ENCODE peak calls at places on chromosomes 2 and 18, in ten cellular contexts. One of them, this sample, is unnamed. For H3K4me1, the result is how much of the 10 kb centered on the place peaks cover.

GRCh38 chr2:117085256-117085655 is 729.2 kb upstream of the DDX18 start:
- DNase-seq in cardiac muscle cell: no peak
- DNase-seq in heart right ventricle: no peak
- DNase-seq in IMR-90: no peak
- DNase-seq in ovary: no peak
- DNase-seq in HepG2: no peak
- DNase-seq in effector memory CD4-positive, alpha-beta T cell: no peak
- DNase-seq in lung: no peak
- DNase-seq in aorta: no peak
- DNase-seq in fibroblast of lung: no peak
- DNase-seq in this sample: no peak

GRCh38 chr2:237697586-237698337 is 70.4 kb downstream of the LRRFIP1 start:
- DNase-seq in cardiac muscle cell: peak
- DNase-seq in heart right ventricle: no peak
- DNase-seq in IMR-90: no peak
- DNase-seq in ovary: no peak
- DNase-seq in HepG2: no peak
- DNase-seq in effector memory CD4-positive, alpha-beta T cell: no peak
- DNase-seq in lung: no peak
- DNase-seq in aorta: no peak
- DNase-seq in fibroblast of lung: no peak
- DNase-seq in this sample: no peak

GRCh38 chr2:19901458-19902271 is at the start of gene TTC32:
- DNase-seq in cardiac muscle cell: peak
- DNase-seq in heart right ventricle: peak
- DNase-seq in IMR-90: peak
- DNase-seq in ovary: peak
- DNase-seq in HepG2: peak
- DNase-seq in effector memory CD4-positive, alpha-beta T cell: peak
- DNase-seq in lung: peak
- DNase-seq in aorta: peak
- DNase-seq in fibroblast of lung: peak
- DNase-seq in this sample: peak

GRCh38 chr2:19120941-19121750 is 237.3 kb downstream of the OSR1 start:
- DNase-seq in cardiac muscle cell: peak
- DNase-seq in heart right ventricle: no peak
- DNase-seq in IMR-90: peak
- DNase-seq in ovary: no peak
- DNase-seq in HepG2: peak
- DNase-seq in effector memory CD4-positive, alpha-beta T cell: no peak
- DNase-seq in lung: no peak
- DNase-seq in aorta: no peak
- DNase-seq in fibroblast of lung: peak
- DNase-seq in this sample: no peak

GRCh38 chr2:105924932-105925331 is 180.2 kb downstream of the NCK2 start:
- DNase-seq in cardiac muscle cell: no peak
- DNase-seq in heart right ventricle: no peak
- DNase-seq in IMR-90: no peak
- DNase-seq in ovary: no peak
- DNase-seq in HepG2: peak
- DNase-seq in effector memory CD4-positive, alpha-beta T cell: no peak
- DNase-seq in lung: no peak
- DNase-seq in aorta: no peak
- DNase-seq in fibroblast of lung: no peak
- DNase-seq in this sample: no peak

GRCh38 chr2:100924122-100924519 is 78.0 kb upstream of the RPL31 start:
- DNase-seq in cardiac muscle cell: peak
- DNase-seq in heart right ventricle: no peak
- DNase-seq in IMR-90: no peak
- DNase-seq in ovary: no peak
- DNase-seq in HepG2: no peak
- DNase-seq in effector memory CD4-positive, alpha-beta T cell: no peak
- DNase-seq in lung: no peak
- DNase-seq in aorta: no peak
- DNase-seq in fibroblast of lung: no peak
- DNase-seq in this sample: no peak

GRCh38 chr2:23423873-23424680 is 39.1 kb downstream of the KLHL29 start:
- DNase-seq in cardiac muscle cell: no peak
- DNase-seq in heart right ventricle: no peak
- DNase-seq in IMR-90: no peak
- DNase-seq in ovary: no peak
- DNase-seq in HepG2: no peak
- DNase-seq in effector memory CD4-positive, alpha-beta T cell: no peak
- DNase-seq in lung: no peak
- DNase-seq in aorta: no peak
- DNase-seq in fibroblast of lung: no peak
- DNase-seq in this sample: no peak

GRCh38 chr18:2920027-2920426 is 73.2 kb downstream of the EMILIN2 start:
- DNase-seq in cardiac muscle cell: no peak
- DNase-seq in heart right ventricle: no peak
- DNase-seq in IMR-90: no peak
- DNase-seq in ovary: no peak
- DNase-seq in HepG2: no peak
- DNase-seq in effector memory CD4-positive, alpha-beta T cell: no peak
- DNase-seq in lung: no peak
- DNase-seq in aorta: no peak
- DNase-seq in fibroblast of lung: no peak
- DNase-seq in this sample: no peak

GRCh38 chr2:32009479-32010256 is 1.1 kb downstream of the MEMO1 start:
- DNase-seq in cardiac muscle cell: peak
- DNase-seq in heart right ventricle: peak
- DNase-seq in IMR-90: no peak
- DNase-seq in ovary: peak
- DNase-seq in HepG2: no peak
- DNase-seq in effector memory CD4-positive, alpha-beta T cell: peak
- DNase-seq in lung: peak
- DNase-seq in aorta: peak
- DNase-seq in fibroblast of lung: peak
- DNase-seq in this sample: no peak

GRCh38 chr2:126884861-126885481 is 13.7 kb upstream of the TEX51 start:
- DNase-seq in cardiac muscle cell: no peak
- DNase-seq in heart right ventricle: no peak
- DNase-seq in IMR-90: no peak
- DNase-seq in ovary: no peak
- DNase-seq in HepG2: no peak
- DNase-seq in effector memory CD4-positive, alpha-beta T cell: no peak
- DNase-seq in lung: no peak
- DNase-seq in aorta: no peak
- DNase-seq in fibroblast of lung: no peak
- DNase-seq in this sample: no peak

GRCh38 chr2:20205915-20206524 is 18.9 kb downstream of the SDC1 start:
- DNase-seq in cardiac muscle cell: no peak
- DNase-seq in heart right ventricle: no peak
- DNase-seq in IMR-90: no peak
- DNase-seq in ovary: no peak
- DNase-seq in HepG2: no peak
- DNase-seq in effector memory CD4-positive, alpha-beta T cell: no peak
- DNase-seq in lung: peak
- DNase-seq in aorta: no peak
- DNase-seq in fibroblast of lung: no peak
- DNase-seq in this sample: no peak

GRCh38 chr18:42931501-42931900 is 184.0 kb downstream of the RIT2 start:
- DNase-seq in cardiac muscle cell: peak
- DNase-seq in heart right ventricle: no peak
- DNase-seq in IMR-90: peak
- DNase-seq in ovary: no peak
- DNase-seq in HepG2: no peak
- DNase-seq in effector memory CD4-positive, alpha-beta T cell: no peak
- DNase-seq in lung: no peak
- DNase-seq in aorta: no peak
- DNase-seq in fibroblast of lung: peak
- DNase-seq in this sample: no peak

GRCh38 chr2:231189571-231190495 is 8.6 kb upstream of the ARMC9 start:
- DNase-seq in cardiac muscle cell: peak
- DNase-seq in heart right ventricle: peak
- DNase-seq in IMR-90: no peak
- DNase-seq in ovary: peak
- DNase-seq in HepG2: no peak
- DNase-seq in effector memory CD4-positive, alpha-beta T cell: no peak
- DNase-seq in lung: peak
- DNase-seq in aorta: peak
- DNase-seq in fibroblast of lung: peak
- DNase-seq in this sample: no peak

GRCh38 chr2:110807520-110807919 is 75.1 kb downstream of the ACOXL start:
- DNase-seq in cardiac muscle cell: peak
- DNase-seq in heart right ventricle: no peak
- DNase-seq in IMR-90: peak
- DNase-seq in ovary: no peak
- DNase-seq in HepG2: no peak
- DNase-seq in effector memory CD4-positive, alpha-beta T cell: no peak
- DNase-seq in lung: no peak
- DNase-seq in aorta: no peak
- DNase-seq in fibroblast of lung: peak
- DNase-seq in this sample: no peak

GRCh38 chr2:160199053-160199452 is 1.0 kb downstream of the ITGB6 start:
- DNase-seq in cardiac muscle cell: no peak
- DNase-seq in heart right ventricle: no peak
- DNase-seq in IMR-90: no peak
- DNase-seq in ovary: no peak
- DNase-seq in HepG2: no peak
- DNase-seq in effector memory CD4-positive, alpha-beta T cell: no peak
- DNase-seq in lung: no peak
- DNase-seq in aorta: no peak
- DNase-seq in fibroblast of lung: no peak
- DNase-seq in this sample: no peak

GRCh38 chr2:160203007-160203406 is 2.9 kb upstream of the ITGB6 start:
- DNase-seq in cardiac muscle cell: no peak
- DNase-seq in heart right ventricle: no peak
- DNase-seq in IMR-90: no peak
- DNase-seq in ovary: no peak
- DNase-seq in HepG2: no peak
- DNase-seq in effector memory CD4-positive, alpha-beta T cell: no peak
- DNase-seq in lung: no peak
- DNase-seq in aorta: no peak
- DNase-seq in fibroblast of lung: no peak
- DNase-seq in this sample: no peak

GRCh38 chr2:160201849-160202539 is 1.9 kb upstream of the ITGB6 start:
- DNase-seq in cardiac muscle cell: no peak
- DNase-seq in heart right ventricle: no peak
- DNase-seq in IMR-90: no peak
- DNase-seq in ovary: no peak
- DNase-seq in HepG2: no peak
- DNase-seq in effector memory CD4-positive, alpha-beta T cell: no peak
- DNase-seq in lung: no peak
- DNase-seq in aorta: no peak
- DNase-seq in fibroblast of lung: no peak
- DNase-seq in this sample: no peak

GRCh38 chr2:160199683-160200389 is at the start of gene ITGB6:
- DNase-seq in cardiac muscle cell: no peak
- DNase-seq in heart right ventricle: no peak
- DNase-seq in IMR-90: no peak
- DNase-seq in ovary: no peak
- DNase-seq in HepG2: no peak
- DNase-seq in effector memory CD4-positive, alpha-beta T cell: no peak
- DNase-seq in lung: no peak
- DNase-seq in aorta: no peak
- DNase-seq in fibroblast of lung: no peak
- DNase-seq in this sample: no peak

GRCh38 chr2:160200921-160201320 is 849 bp upstream of the ITGB6 start:
- DNase-seq in cardiac muscle cell: no peak
- DNase-seq in heart right ventricle: no peak
- DNase-seq in IMR-90: no peak
- DNase-seq in ovary: no peak
- DNase-seq in HepG2: no peak
- DNase-seq in effector memory CD4-positive, alpha-beta T cell: no peak
- DNase-seq in lung: no peak
- DNase-seq in aorta: no peak
- DNase-seq in fibroblast of lung: no peak
- DNase-seq in this sample: no peak
- H3K4me1 ChIP-seq in cardiac muscle cell: under half
- H3K4me1 ChIP-seq in heart right ventricle: under half
- H3K4me1 ChIP-seq in IMR-90: under half
- H3K4me1 ChIP-seq in ovary: under half
- H3K4me1 ChIP-seq in HepG2: under half
- H3K4me1 ChIP-seq in effector memory CD4-positive, alpha-beta T cell: under half
- H3K4me1 ChIP-seq in lung: under half
- H3K4me1 ChIP-seq in aorta: under half
- H3K4me1 ChIP-seq in fibroblast of lung: under half
- H3K4me1 ChIP-seq in this sample: under half

DNA sequence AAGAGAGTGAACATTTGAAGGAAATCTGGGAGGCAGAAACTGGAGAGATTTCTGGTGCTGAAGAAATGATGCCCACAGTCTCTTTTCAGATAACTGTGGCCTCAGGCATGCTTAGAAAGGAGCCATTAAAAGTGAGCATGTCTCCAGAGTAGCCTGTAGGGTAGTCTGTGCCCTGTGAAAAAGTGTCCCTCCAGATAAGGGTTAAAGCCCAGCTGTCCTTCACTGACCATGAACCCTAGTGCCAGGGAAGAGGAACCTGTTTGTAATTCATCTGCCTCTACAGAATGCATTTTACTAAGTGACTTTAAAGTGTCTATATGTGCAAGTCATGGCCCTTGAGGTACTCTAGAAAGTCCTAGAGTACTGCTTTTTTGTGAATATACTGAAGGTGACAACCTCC is 30.5 kb upstream of the EHBP1 start:
- DNase-seq in cardiac muscle cell: no peak
- DNase-seq in heart right ventricle: no peak
- DNase-seq in IMR-90: no peak
- DNase-seq in ovary: no peak
- DNase-seq in HepG2: no peak
- DNase-seq in effector memory CD4-positive, alpha-beta T cell: no peak
- DNase-seq in lung: no peak
- DNase-seq in aorta: no peak
- DNase-seq in fibroblast of lung: no peak
- DNase-seq in this sample: no peak
- H3K4me1 ChIP-seq in cardiac muscle cell: under half
- H3K4me1 ChIP-seq in heart right ventricle: under half
- H3K4me1 ChIP-seq in IMR-90: under half
- H3K4me1 ChIP-seq in ovary: under half
- H3K4me1 ChIP-seq in HepG2: under half
- H3K4me1 ChIP-seq in effector memory CD4-positive, alpha-beta T cell: under half
- H3K4me1 ChIP-seq in lung: under half
- H3K4me1 ChIP-seq in aorta: under half
- H3K4me1 ChIP-seq in fibroblast of lung: under half
- H3K4me1 ChIP-seq in this sample: under half

GRCh38 chr2:227450921-227451654 is 20.9 kb upstream of the AGFG1 start:
- DNase-seq in cardiac muscle cell: peak
- DNase-seq in heart right ventricle: no peak
- DNase-seq in IMR-90: no peak
- DNase-seq in ovary: no peak
- DNase-seq in HepG2: peak
- DNase-seq in effector memory CD4-positive, alpha-beta T cell: no peak
- DNase-seq in lung: no peak
- DNase-seq in aorta: no peak
- DNase-seq in fibroblast of lung: no peak
- DNase-seq in this sample: no peak
- H3K4me1 ChIP-seq in cardiac muscle cell: under half
- H3K4me1 ChIP-seq in heart right ventricle: under half
- H3K4me1 ChIP-seq in IMR-90: under half
- H3K4me1 ChIP-seq in ovary: under half
- H3K4me1 ChIP-seq in HepG2: half or more
- H3K4me1 ChIP-seq in effector memory CD4-positive, alpha-beta T cell: under half
- H3K4me1 ChIP-seq in lung: under half
- H3K4me1 ChIP-seq in aorta: under half
- H3K4me1 ChIP-seq in fibroblast of lung: under half
- H3K4me1 ChIP-seq in this sample: under half

DNA sequence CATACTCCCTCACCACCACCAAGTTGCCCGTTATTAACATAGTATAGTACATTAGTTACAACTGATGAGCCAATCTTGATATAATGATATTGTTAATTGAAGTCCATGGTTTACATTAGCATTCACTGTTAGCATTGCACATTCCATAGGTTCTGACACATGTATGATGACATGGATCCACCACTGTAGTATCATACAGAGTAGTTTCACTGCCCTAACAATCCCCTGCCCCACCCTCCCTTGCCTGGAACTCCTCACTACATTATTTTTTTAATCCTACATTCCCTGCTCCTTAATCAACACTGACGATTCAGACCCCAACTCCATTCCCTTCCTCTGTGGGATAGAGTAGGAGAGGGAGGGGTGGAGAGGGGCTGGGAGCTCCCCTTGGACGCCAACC is 20.2 kb upstream of the ST3GAL5 start:
- DNase-seq in cardiac muscle cell: no peak
- DNase-seq in heart right ventricle: no peak
- DNase-seq in IMR-90: no peak
- DNase-seq in ovary: no peak
- DNase-seq in HepG2: no peak
- DNase-seq in effector memory CD4-positive, alpha-beta T cell: no peak
- DNase-seq in lung: no peak
- DNase-seq in aorta: no peak
- DNase-seq in fibroblast of lung: no peak
- DNase-seq in this sample: no peak
- H3K4me1 ChIP-seq in cardiac muscle cell: under half
- H3K4me1 ChIP-seq in heart right ventricle: under half
- H3K4me1 ChIP-seq in IMR-90: under half
- H3K4me1 ChIP-seq in ovary: under half
- H3K4me1 ChIP-seq in HepG2: under half
- H3K4me1 ChIP-seq in effector memory CD4-positive, alpha-beta T cell: under half
- H3K4me1 ChIP-seq in lung: under half
- H3K4me1 ChIP-seq in aorta: under half
- H3K4me1 ChIP-seq in fibroblast of lung: under half
- H3K4me1 ChIP-seq in this sample: under half

This sample was measured in CD8-positive, alpha-beta T cell.